ENCODE peak calls at places on chromosomes 5 and 9, in four cellular contexts. Y is mesenchymal stem cell, W is neuronal stem cell, T is H9. H is an unnamed sample.
A peak's percentile ranks its signal among the peaks of the same experiment; 100 is the strongest.

GRCh38 chr9:93486269-93486668 is 32.9 kb upstream of the FAM120AOS start:
- DNase-seq in T (no peak), Y (no peak), W (no peak), H (no peak)

GRCh38 chr5:59275537-59276276 is 617.8 kb downstream of the PDE4D start:
- DNase-seq in T (peak; percentile 46), W (peak; percentile 37), Y (peak; percentile 82), H (peak; percentile 31)

GRCh38 chr9:125472926-125473701 is 211.5 kb downstream of the GAPVD1 start:
- DNase-seq in T (no peak), W (no peak), Y (peak; percentile 94), H (no peak)

GRCh38 chr9:130237763-130238524 is 27.6 kb upstream of the HMCN2 start:
- DNase-seq in T (no peak), W (no peak), Y (peak; percentile 6), H (no peak)

GRCh38 chr9:135736979-135737839 is 35.2 kb downstream of the KCNT1 start:
- DNase-seq in Y (no peak), W (no peak), T (no peak), H (no peak)

GRCh38 chr5:99019812-99020697 is 91.2 kb upstream of the CHD1 start:
- DNase-seq in W (no peak), T (no peak), Y (peak; percentile 95), H (no peak)

GRCh38 chr5:15383469-15383868 is 116.5 kb upstream of the FBXL7 start:
- DNase-seq in W (no peak), Y (peak; percentile 8), T (no peak), H (no peak)

GRCh38 chr5:72107874-72108199 is 562 bp downstream of the MAP1B start:
- DNase-seq in W (peak; percentile 55), T (no peak), Y (peak; percentile 54), H (no peak)

GRCh38 chr5:149345892-149346222 is 558 bp downstream of the GRPEL2 start:
- DNase-seq in T (no peak), Y (peak; percentile 43), W (no peak), H (no peak)

GRCh38 chr9:4837126-4837767 is 44.5 kb downstream of the RCL1 start:
- DNase-seq in T (no peak), Y (peak; percentile 64), W (no peak), H (no peak)

GRCh38 chr9:117636681-117637080 is 67.5 kb upstream of the TLR4 start:
- DNase-seq in T (no peak), W (no peak), Y (no peak), H (no peak)

GRCh38 chr5:15585826-15586591 is 86.0 kb downstream of the FBXL7 start:
- DNase-seq in T (no peak), Y (no peak), W (no peak), H (no peak)

GRCh38 chr5:68007446-68007845 is 208.1 kb upstream of the PIK3R1 start:
- DNase-seq in Y (peak; percentile 57), W (no peak), T (no peak), H (no peak)

GRCh38 chr5:95942414-95942813 is 19.2 kb downstream of the ELL2 start:
- DNase-seq in Y (no peak), W (no peak), T (no peak), H (no peak)

GRCh38 chr9:131713016-131713415 is 26.9 kb downstream of the RAPGEF1 start:
- DNase-seq in T (no peak), Y (no peak), W (no peak), H (no peak)

GRCh38 chr9:112180387-112180881 is 5.3 kb upstream of the SUSD1 start:
- DNase-seq in T (no peak), W (no peak), Y (peak; percentile 34), H (no peak)

GRCh38 chr5:159969966-159970365 is 39.0 kb upstream of the TTC1 start:
- DNase-seq in W (no peak), T (no peak), Y (no peak), H (no peak)
- H2BK15ac ChIP-seq in W (no peak overlapping the region), T (no peak overlapping the region), Y (no peak overlapping the region), H (no peak overlapping the region)

GRCh38 chr5:172417983-172418630 is 36.2 kb downstream of the SH3PXD2B start:
- DNase-seq in Y (peak; percentile 94), T (no peak), W (no peak), H (no peak)

GRCh38 chr5:172422255-172422654 is 32.1 kb downstream of the SH3PXD2B start:
- DNase-seq in W (no peak), T (no peak), Y (no peak), H (no peak)

GRCh38 chr5:172418847-172419810 is 35.2 kb downstream of the SH3PXD2B start:
- DNase-seq in W (no peak), Y (no peak), T (no peak), H (no peak)

GRCh38 chr5:172421020-172421419 is 33.3 kb downstream of the SH3PXD2B start:
- DNase-seq in W (no peak), T (no peak), Y (no peak), H (no peak)

DNA sequence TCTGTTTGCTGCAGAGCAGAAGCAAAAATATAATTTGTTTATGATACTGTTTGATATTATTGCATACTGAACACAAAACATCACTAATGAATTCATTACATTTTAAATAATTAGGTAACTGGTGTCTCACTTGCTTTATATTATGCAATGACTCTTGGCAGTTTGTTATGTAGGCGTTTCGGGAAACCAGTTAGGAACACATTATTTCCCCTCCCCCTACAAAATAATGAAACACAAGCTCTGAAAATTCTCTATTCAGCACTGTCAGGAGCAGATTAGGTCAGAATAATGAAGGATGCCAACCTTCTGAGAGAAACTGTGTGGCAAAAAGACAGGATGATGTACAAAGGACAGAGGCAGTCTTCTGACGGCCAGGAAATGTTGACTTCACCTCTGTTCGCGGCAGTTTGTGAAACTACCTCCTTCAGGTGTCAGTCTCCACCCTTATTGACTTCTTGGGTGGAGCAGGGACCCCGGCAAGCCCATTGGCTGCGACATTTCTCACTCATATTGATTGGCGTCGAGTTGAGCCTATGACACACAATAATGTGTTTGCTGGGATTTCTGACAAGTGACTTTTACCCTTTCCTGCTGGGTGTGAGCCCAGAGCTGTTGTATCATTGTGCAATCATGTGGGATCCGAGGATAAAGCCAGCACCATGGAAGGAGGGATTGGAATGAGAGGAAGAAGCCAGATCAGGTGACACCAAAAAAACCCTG is 34.0 kb downstream of the SH3PXD2B start:
- DNase-seq in W (no peak), T (peak; percentile 70), Y (peak; percentile 62), H (no peak)
- H2BK15ac ChIP-seq in W (no peak overlapping the region), T (no peak overlapping the region), Y (no peak overlapping the region), H (no peak overlapping the region)

DNA sequence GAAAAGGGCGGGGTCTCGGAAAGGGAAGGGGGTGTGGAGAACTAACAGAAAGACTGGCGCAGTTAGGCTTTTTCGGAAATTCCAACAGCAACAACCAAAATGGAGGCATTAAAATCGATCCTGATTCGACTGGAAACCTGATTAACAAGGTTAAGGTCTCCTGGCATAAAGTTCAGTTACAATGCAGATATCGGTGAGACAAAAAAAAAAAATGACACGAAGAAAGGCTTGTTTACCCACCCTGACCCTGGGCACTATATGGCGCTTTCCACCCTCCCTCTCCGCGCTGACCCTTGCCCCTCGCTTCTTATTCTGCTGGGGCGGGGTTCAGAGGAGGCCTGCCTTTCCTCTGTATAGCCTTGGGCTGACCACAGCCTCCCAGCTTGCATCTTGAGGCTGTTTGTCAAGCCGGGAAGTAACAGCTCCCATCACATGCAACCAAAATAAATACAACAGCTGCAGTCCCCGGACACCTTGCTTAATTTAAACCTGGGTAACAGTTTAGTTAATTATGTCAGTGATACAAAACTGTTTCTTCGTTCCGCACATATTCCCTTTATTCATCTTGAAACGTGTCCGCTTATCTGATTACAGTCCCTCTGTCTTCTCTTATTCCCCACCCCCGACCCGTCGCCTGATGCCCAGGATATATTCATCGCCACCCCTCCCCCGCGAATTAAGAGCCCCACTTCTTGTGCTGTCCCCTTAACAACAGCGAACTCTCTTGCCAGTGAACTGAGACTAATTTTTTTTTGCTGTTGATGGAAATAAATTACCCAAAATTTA is 808 bp upstream of the PJA2 start:
- DNase-seq in Y (peak; percentile 96), W (peak; percentile 79), T (peak; percentile 82), H (no peak)
- H2BK15ac ChIP-seq in Y (no peak overlapping the region), W (no peak overlapping the region), T (no peak overlapping the region), H (no peak overlapping the region)

DNA sequence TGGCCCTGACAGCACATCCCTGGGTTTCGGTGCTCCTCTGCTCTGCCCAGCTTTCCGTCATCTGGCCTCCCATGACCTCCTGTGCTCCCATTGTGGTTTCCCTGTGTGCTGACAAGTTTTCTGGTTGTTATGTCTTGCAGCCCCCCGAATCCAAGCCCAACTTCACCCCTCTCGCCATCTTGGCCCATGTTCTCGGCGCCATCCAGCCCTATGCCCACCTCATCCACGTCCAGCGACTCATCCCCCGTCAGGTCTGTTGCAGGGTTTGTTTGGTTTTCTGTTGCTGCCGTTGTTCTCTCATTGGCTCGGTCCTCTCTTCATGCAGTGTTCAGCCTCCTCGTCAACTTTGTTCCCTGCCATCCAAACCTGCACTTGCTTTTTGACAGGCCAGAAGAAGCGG is 196.4 kb downstream of the NR3C1 start:
- DNase-seq in Y (no peak), W (no peak), T (no peak), H (no peak)
- H2BK15ac ChIP-seq in Y (no peak overlapping the region), W (no peak overlapping the region), T (no peak overlapping the region), H (no peak overlapping the region)

DNA sequence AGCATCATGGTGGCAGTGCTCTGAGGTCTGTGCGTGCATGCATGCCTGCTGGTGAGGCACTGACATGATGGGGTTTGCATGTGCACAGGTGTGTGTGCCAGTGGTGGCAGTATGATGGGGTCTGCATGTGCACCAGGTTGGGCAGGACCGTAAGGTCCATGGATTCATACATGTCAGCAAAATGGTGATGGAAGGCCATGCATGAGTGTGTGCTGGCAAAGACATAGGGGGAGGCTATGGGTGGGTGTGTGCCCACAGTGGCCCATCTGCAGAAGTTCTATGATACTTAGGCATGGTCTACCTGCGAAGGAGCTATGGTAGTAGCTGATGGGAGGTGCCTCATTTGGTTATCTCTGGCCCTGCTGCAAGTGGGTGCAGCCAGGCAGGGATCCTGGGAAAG is 348.0 kb upstream of the TARS1 start:
- DNase-seq in T (no peak), Y (no peak), W (no peak), H (no peak)
- H2BK15ac ChIP-seq in T (no peak overlapping the region), Y (no peak overlapping the region), W (no peak overlapping the region), H (peak overlapping the region; percentile 34)

DNA sequence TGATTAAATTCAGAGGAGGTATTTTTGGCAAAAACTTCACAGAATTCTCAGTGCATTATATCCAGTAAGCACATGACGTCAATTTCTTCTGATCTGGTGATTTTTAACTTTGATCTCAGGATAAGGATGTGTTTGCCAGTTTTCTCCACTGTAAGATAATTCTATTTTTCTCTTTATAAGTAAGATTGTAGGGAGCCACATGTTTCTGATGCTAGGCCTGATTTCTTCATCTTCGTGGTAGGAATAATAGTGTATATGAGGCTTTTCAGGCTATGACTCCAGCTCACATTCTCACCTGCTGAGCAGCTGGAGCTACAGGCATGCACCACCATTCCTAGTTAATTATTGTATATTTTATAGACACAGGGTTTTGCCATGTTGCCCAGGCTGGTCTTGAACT is 32.1 kb upstream of the LMNB1 start:
- DNase-seq in Y (no peak), W (no peak), T (no peak), H (no peak)
- H2BK15ac ChIP-seq in Y (no peak overlapping the region), W (no peak overlapping the region), T (no peak overlapping the region), H (no peak overlapping the region)

H was measured in H1.